ENCODE peak calls at places on chromosomes 16 and 17, in eight cellular contexts. One of them, this sample, is unnamed.

GRCh38 chr17:29341726-29342125 is 47.8 kb upstream of the NUFIP2 start:
- DNase-seq in GM23338: no peak
- DNase-seq in B cell: no peak
- DNase-seq in transverse colon: no peak
- DNase-seq in NCI-H1436 treated with DMSO at 0.1 percent for 48 hours: no peak
- DNase-seq in HEK293T: no peak
- DNase-seq in CD8-positive, alpha-beta T cell: no peak
- DNase-seq in NAMALWA: no peak
- DNase-seq in this sample: no peak

GRCh38 chr17:41595585-41595984 is 8.9 kb upstream of the KRT14 start:
- DNase-seq in GM23338: no peak
- DNase-seq in HEK293T: no peak
- DNase-seq in transverse colon: no peak
- DNase-seq in NAMALWA: no peak
- DNase-seq in CD8-positive, alpha-beta T cell: no peak
- DNase-seq in B cell: no peak
- DNase-seq in NCI-H1436 treated with DMSO at 0.1 percent for 48 hours: no peak
- DNase-seq in this sample: no peak

GRCh38 chr17:83121921-83122820 is 42.8 kb downstream of the METRNL start:
- DNase-seq in transverse colon: no peak
- DNase-seq in GM23338: no peak
- DNase-seq in B cell: no peak
- DNase-seq in CD8-positive, alpha-beta T cell: no peak
- DNase-seq in NAMALWA: no peak
- DNase-seq in NCI-H1436 treated with DMSO at 0.1 percent for 48 hours: no peak
- DNase-seq in HEK293T: no peak
- DNase-seq in this sample: no peak

GRCh38 chr16:56558024-56558747 is 6.7 kb upstream of the MT4 start:
- DNase-seq in CD8-positive, alpha-beta T cell: no peak
- DNase-seq in GM23338: no peak
- DNase-seq in NCI-H1436 treated with DMSO at 0.1 percent for 48 hours: no peak
- DNase-seq in B cell: no peak
- DNase-seq in transverse colon: no peak
- DNase-seq in NAMALWA: no peak
- DNase-seq in HEK293T: no peak
- DNase-seq in this sample: no peak

GRCh38 chr17:67974598-67975066 is 21.6 kb downstream of the C17orf58 start:
- DNase-seq in transverse colon: no peak
- DNase-seq in B cell: no peak
- DNase-seq in NAMALWA: no peak
- DNase-seq in GM23338: peak
- DNase-seq in CD8-positive, alpha-beta T cell: no peak
- DNase-seq in NCI-H1436 treated with DMSO at 0.1 percent for 48 hours: no peak
- DNase-seq in HEK293T: no peak
- DNase-seq in this sample: no peak

GRCh38 chr17:34763727-34764665 is 184.6 kb downstream of the TMEM132E start:
- DNase-seq in HEK293T: no peak
- DNase-seq in GM23338: no peak
- DNase-seq in transverse colon: no peak
- DNase-seq in NAMALWA: no peak
- DNase-seq in B cell: no peak
- DNase-seq in NCI-H1436 treated with DMSO at 0.1 percent for 48 hours: no peak
- DNase-seq in CD8-positive, alpha-beta T cell: no peak
- DNase-seq in this sample: no peak

GRCh38 chr16:13633381-13633861 is 286.5 kb upstream of the ERCC4 start:
- DNase-seq in B cell: no peak
- DNase-seq in GM23338: no peak
- DNase-seq in NAMALWA: no peak
- DNase-seq in NCI-H1436 treated with DMSO at 0.1 percent for 48 hours: no peak
- DNase-seq in CD8-positive, alpha-beta T cell: no peak
- DNase-seq in HEK293T: no peak
- DNase-seq in transverse colon: no peak
- DNase-seq in this sample: no peak

GRCh38 chr17:69246726-69247375 is 18.2 kb upstream of the ABCA10 start:
- DNase-seq in transverse colon: no peak
- DNase-seq in HEK293T: peak
- DNase-seq in GM23338: peak
- DNase-seq in NCI-H1436 treated with DMSO at 0.1 percent for 48 hours: peak
- DNase-seq in NAMALWA: peak
- DNase-seq in B cell: no peak
- DNase-seq in CD8-positive, alpha-beta T cell: no peak
- DNase-seq in this sample: peak

GRCh38 chr16:54930034-54930938 is at the start of gene IRX5:
- DNase-seq in transverse colon: peak
- DNase-seq in GM23338: peak
- DNase-seq in NCI-H1436 treated with DMSO at 0.1 percent for 48 hours: peak
- DNase-seq in B cell: peak
- DNase-seq in CD8-positive, alpha-beta T cell: no peak
- DNase-seq in NAMALWA: peak
- DNase-seq in HEK293T: peak
- DNase-seq in this sample: peak

GRCh38 chr17:67194134-67194533 is 50.9 kb downstream of the HELZ start:
- DNase-seq in NCI-H1436 treated with DMSO at 0.1 percent for 48 hours: no peak
- DNase-seq in transverse colon: no peak
- DNase-seq in GM23338: peak
- DNase-seq in HEK293T: no peak
- DNase-seq in NAMALWA: no peak
- DNase-seq in B cell: no peak
- DNase-seq in CD8-positive, alpha-beta T cell: no peak
- DNase-seq in this sample: no peak

GRCh38 chr16:20262248-20262647 is 65.1 kb downstream of the GP2 start:
- DNase-seq in B cell: no peak
- DNase-seq in NAMALWA: no peak
- DNase-seq in HEK293T: no peak
- DNase-seq in NCI-H1436 treated with DMSO at 0.1 percent for 48 hours: no peak
- DNase-seq in CD8-positive, alpha-beta T cell: no peak
- DNase-seq in transverse colon: no peak
- DNase-seq in GM23338: no peak
- DNase-seq in this sample: no peak

GRCh38 chr17:3802461-3803307 is 1.7 kb upstream of the ITGAE start:
- DNase-seq in GM23338: no peak
- DNase-seq in CD8-positive, alpha-beta T cell: no peak
- DNase-seq in HEK293T: no peak
- DNase-seq in NCI-H1436 treated with DMSO at 0.1 percent for 48 hours: no peak
- DNase-seq in NAMALWA: no peak
- DNase-seq in B cell: no peak
- DNase-seq in transverse colon: peak
- DNase-seq in this sample: no peak

GRCh38 chr16:30658731-30659506 is 688 bp downstream of the FBRS start:
- DNase-seq in GM23338: peak
- DNase-seq in NAMALWA: peak
- DNase-seq in CD8-positive, alpha-beta T cell: no peak
- DNase-seq in NCI-H1436 treated with DMSO at 0.1 percent for 48 hours: peak
- DNase-seq in B cell: peak
- DNase-seq in transverse colon: no peak
- DNase-seq in HEK293T: peak
- DNase-seq in this sample: peak

GRCh38 chr16:55012362-55012761 is 81.7 kb downstream of the IRX5 start:
- DNase-seq in HEK293T: no peak
- DNase-seq in GM23338: no peak
- DNase-seq in CD8-positive, alpha-beta T cell: no peak
- DNase-seq in NAMALWA: no peak
- DNase-seq in transverse colon: no peak
- DNase-seq in NCI-H1436 treated with DMSO at 0.1 percent for 48 hours: no peak
- DNase-seq in B cell: no peak
- DNase-seq in this sample: no peak

GRCh38 chr16:4684763-4685162 is 8.6 kb upstream of the NUDT16L1 start:
- DNase-seq in HEK293T: no peak
- DNase-seq in GM23338: no peak
- DNase-seq in transverse colon: no peak
- DNase-seq in CD8-positive, alpha-beta T cell: no peak
- DNase-seq in NCI-H1436 treated with DMSO at 0.1 percent for 48 hours: no peak
- DNase-seq in NAMALWA: no peak
- DNase-seq in B cell: no peak
- DNase-seq in this sample: no peak

GRCh38 chr17:10360578-10360977 is 12.2 kb downstream of the MYH13 start:
- DNase-seq in NCI-H1436 treated with DMSO at 0.1 percent for 48 hours: no peak
- DNase-seq in CD8-positive, alpha-beta T cell: no peak
- DNase-seq in transverse colon: no peak
- DNase-seq in NAMALWA: no peak
- DNase-seq in B cell: no peak
- DNase-seq in GM23338: no peak
- DNase-seq in HEK293T: no peak
- DNase-seq in this sample: no peak

GRCh38 chr17:8222630-8223355 is 12.4 kb upstream of the AURKB start:
- DNase-seq in CD8-positive, alpha-beta T cell: peak
- DNase-seq in NCI-H1436 treated with DMSO at 0.1 percent for 48 hours: peak
- DNase-seq in NAMALWA: peak
- DNase-seq in B cell: peak
- DNase-seq in transverse colon: peak
- DNase-seq in HEK293T: peak
- DNase-seq in GM23338: peak
- DNase-seq in this sample: peak

GRCh38 chr16:69756705-69757104 is 2.0 kb upstream of the NOB1 start:
- DNase-seq in NAMALWA: no peak
- DNase-seq in GM23338: no peak
- DNase-seq in HEK293T: no peak
- DNase-seq in CD8-positive, alpha-beta T cell: no peak
- DNase-seq in B cell: no peak
- DNase-seq in transverse colon: no peak
- DNase-seq in NCI-H1436 treated with DMSO at 0.1 percent for 48 hours: no peak
- DNase-seq in this sample: no peak

GRCh38 chr16:50056226-50056625 is 9.5 kb upstream of the HEATR3 start:
- DNase-seq in B cell: no peak
- DNase-seq in NAMALWA: no peak
- DNase-seq in CD8-positive, alpha-beta T cell: no peak
- DNase-seq in transverse colon: no peak
- DNase-seq in HEK293T: no peak
- DNase-seq in GM23338: no peak
- DNase-seq in NCI-H1436 treated with DMSO at 0.1 percent for 48 hours: no peak
- DNase-seq in this sample: no peak

GRCh38 chr17:14552311-14552710 is 251.4 kb downstream of the HS3ST3B1 start:
- DNase-seq in B cell: no peak
- DNase-seq in GM23338: no peak
- DNase-seq in transverse colon: no peak
- DNase-seq in CD8-positive, alpha-beta T cell: no peak
- DNase-seq in NAMALWA: no peak
- DNase-seq in HEK293T: no peak
- DNase-seq in NCI-H1436 treated with DMSO at 0.1 percent for 48 hours: no peak
- DNase-seq in this sample: no peak

This sample was measured in K562.